ENCODE peak calls at places on chromosomes 5 and 9, in nine cellular contexts. T, L, F, D, Z, K, J, R and W are unnamed samples.
A peak's percentile ranks its signal among the peaks of the same experiment; 100 is the strongest.

GRCh38 chr9:34363619-34364351 is 12.9 kb downstream of the MYORG start:
- DNase-seq in T (no peak), L (no peak), F (no peak), D (no peak), Z (no peak), K (no peak), J (peak; percentile 49), R (no peak), W (no peak)

GRCh38 chr5:134530375-134531077 is 5.1 kb downstream of the JADE2 start:
- DNase-seq in T (no peak), L (no peak), F (no peak), D (peak; percentile 71), Z (no peak), K (no peak), J (peak; percentile 48), R (no peak), W (peak; percentile 55)

GRCh38 chr5:87231037-87231808 is 36.5 kb upstream of the RASA1 start:
- DNase-seq in T (no peak), L (no peak), F (no peak), D (no peak), Z (no peak), K (no peak), J (no peak), R (no peak), W (no peak)

GRCh38 chr5:36877667-36878420 is 1.3 kb downstream of the NIPBL start:
- DNase-seq in T (no peak), L (peak; percentile 27), F (no peak), D (no peak), Z (no peak), K (no peak), J (no peak), R (no peak), W (peak; percentile 13)

GRCh38 chr5:35319231-35320002 is 89.1 kb upstream of the PRLR start:
- DNase-seq in T (peak; percentile 21), L (no peak), F (no peak), D (peak; percentile 37), Z (no peak), K (peak; percentile 81), J (peak; percentile 39), R (no peak), W (peak; percentile 17)

GRCh38 chr9:78664370-78664769 is 367.4 kb downstream of the PSAT1 start:
- DNase-seq in T (no peak), L (no peak), F (no peak), D (no peak), Z (no peak), K (no peak), J (no peak), R (no peak), W (no peak)

GRCh38 chr9:106958955-106959657 is 96.1 kb downstream of the ZNF462 start:
- DNase-seq in T (no peak), L (no peak), F (no peak), D (no peak), Z (no peak), K (no peak), J (no peak), R (no peak), W (no peak)

GRCh38 chr9:110251212-110251611 is 5.1 kb downstream of the TXN start:
- DNase-seq in T (no peak), L (no peak), F (no peak), D (no peak), Z (no peak), K (no peak), J (no peak), R (no peak), W (no peak)

GRCh38 chr5:136356747-136357469 is 8.4 kb downstream of the TRPC7 start:
- DNase-seq in T (no peak), L (no peak), F (no peak), D (no peak), Z (no peak), K (no peak), J (no peak), R (no peak), W (no peak)

GRCh38 chr5:67621040-67621397 is 424.4 kb upstream of the CD180 start:
- DNase-seq in T (no peak), L (no peak), F (no peak), D (no peak), Z (no peak), K (no peak), J (no peak), R (no peak), W (peak; percentile 24)

GRCh38 chr9:22454021-22454420 is 7.4 kb downstream of the DMRTA1 start:
- DNase-seq in T (no peak), L (no peak), F (no peak), D (no peak), Z (no peak), K (no peak), J (no peak), R (no peak), W (no peak)

GRCh38 chr9:137034039-137034708 is 2.3 kb upstream of the FUT7 start:
- DNase-seq in T (no peak), L (no peak), F (no peak), D (no peak), Z (no peak), K (no peak), J (no peak), R (no peak), W (no peak)

GRCh38 chr9:136820947-136821332 is 13.2 kb downstream of the RABL6 start:
- DNase-seq in T (no peak), L (no peak), F (no peak), D (no peak), Z (no peak), K (no peak), J (no peak), R (no peak), W (no peak)

GRCh38 chr5:88686743-88687142 is 196.2 kb downstream of the MEF2C start:
- DNase-seq in T (no peak), L (no peak), F (no peak), D (no peak), Z (no peak), K (no peak), J (no peak), R (no peak), W (no peak)

GRCh38 chr9:81521892-81522291 is 167.5 kb downstream of the TLE1 start:
- DNase-seq in T (no peak), L (no peak), F (no peak), D (no peak), Z (no peak), K (no peak), J (no peak), R (no peak), W (no peak)

GRCh38 chr5:124519396-124519795 is 227.0 kb downstream of the ZNF608 start:
- DNase-seq in T (no peak), L (no peak), F (no peak), D (no peak), Z (no peak), K (no peak), J (no peak), R (no peak), W (no peak)

GRCh38 chr5:154868702-154869101 is 10.3 kb downstream of the CNOT8 start:
- DNase-seq in T (no peak), L (no peak), F (no peak), D (no peak), Z (no peak), K (no peak), J (no peak), R (no peak), W (no peak)

GRCh38 chr5:119743927-119744326 is 114.6 kb downstream of the FAM170A start:
- DNase-seq in T (no peak), L (peak; percentile 3), F (peak; percentile 4), D (peak; percentile 23), Z (peak; percentile 1), K (no peak), J (no peak), R (no peak), W (peak; percentile 46)

GRCh38 chr9:75001719-75002421 is 26.2 kb downstream of the CARNMT1 start:
- DNase-seq in T (no peak), L (peak; percentile 66), F (no peak), D (no peak), Z (peak; percentile 69), K (no peak), J (no peak), R (no peak), W (peak; percentile 81)

GRCh38 chr9:79257215-79257614 is 314.6 kb upstream of the TLE4 start:
- DNase-seq in T (no peak), L (no peak), F (peak; percentile 6), D (no peak), Z (no peak), K (no peak), J (no peak), R (no peak), W (peak; percentile 15)